ENCODE peak calls at places on chromosomes 12 and 14, in ten cellular contexts. J is ovary, F is adrenal gland, X is esophagus squamous epithelium, G is stomach, U is Peyer's patch, H is right lobe of liver, Y is endothelial cell of umbilical vein, W is uterus, I is A549. Q is an unnamed sample.

GRCh38 chr14:55097894-55098560 is 31.0 kb upstream of the LGALS3 start:
- DNase-seq in J (no peak), F (peak; percentile 35), X (no peak), G (peak; percentile 53), U (peak; percentile 82), H (peak; percentile 49), Y (no peak), W (no peak), I (no peak), Q (peak; percentile 72)

GRCh38 chr14:96176811-96177211 is 27.8 kb upstream of the BDKRB2 start:
- DNase-seq in J (peak; percentile 31), F (peak; percentile 19), X (no peak), G (no peak), U (no peak), H (no peak), Y (no peak), W (peak; percentile 72), I (no peak), Q (no peak)

GRCh38 chr12:49825971-49826421 is 2.2 kb downstream of the NCKAP5L start:
- DNase-seq in J (no peak), F (no peak), X (no peak), G (no peak), U (no peak), H (no peak), Y (no peak), W (no peak), I (no peak), Q (no peak)

GRCh38 chr12:104358353-104359003 is 54.9 kb downstream of the EID3 start:
- DNase-seq in J (peak; percentile 41), F (peak; percentile 66), X (no peak), G (peak; percentile 70), U (peak; percentile 89), H (peak; percentile 64), Y (peak; percentile 66), W (peak; percentile 49), I (peak; percentile 82), Q (peak; percentile 74)

GRCh38 chr12:108950991-108951739 is 69.7 kb downstream of the SVOP start:
- DNase-seq in J (peak; percentile 58), F (peak; percentile 48), X (no peak), G (peak; percentile 84), U (peak; percentile 89), H (peak; percentile 82), Y (peak; percentile 80), W (peak; percentile 69), I (peak; percentile 75), Q (peak; percentile 82)

GRCh38 chr12:107551434-107551833 is 134.2 kb upstream of the PWP1 start:
- DNase-seq in J (no peak), F (no peak), X (no peak), G (no peak), U (no peak), H (no peak), Y (no peak), W (no peak), I (no peak), Q (no peak)

GRCh38 chr12:30774599-30774998 is 19.8 kb upstream of the CAPRIN2 start:
- DNase-seq in J (no peak), F (no peak), X (no peak), G (no peak), U (no peak), H (no peak), Y (no peak), W (no peak), I (no peak), Q (no peak)

GRCh38 chr14:73746540-73747385 is 32.6 kb upstream of the PNMA1 start:
- DNase-seq in J (peak; percentile 27), F (no peak), X (no peak), G (no peak), U (no peak), H (no peak), Y (no peak), W (no peak), I (no peak), Q (no peak)

GRCh38 chr14:102811971-102812370 is 34.7 kb downstream of the TRAF3 start:
- DNase-seq in J (no peak), F (no peak), X (no peak), G (no peak), U (no peak), H (no peak), Y (no peak), W (no peak), I (no peak), Q (no peak)

GRCh38 chr14:77914073-77914721 is 114.3 kb downstream of the ADCK1 start:
- DNase-seq in J (no peak), F (no peak), X (no peak), G (no peak), U (no peak), H (no peak), Y (no peak), W (no peak), I (no peak), Q (no peak)

GRCh38 chr14:72903707-72904106 is 9.8 kb upstream of the DPF3 start:
- DNase-seq in J (peak; percentile 43), F (no peak), X (no peak), G (no peak), U (no peak), H (no peak), Y (no peak), W (no peak), I (no peak), Q (no peak)

GRCh38 chr12:104764225-104765073 is 193.6 kb downstream of the SLC41A2 start:
- DNase-seq in J (no peak), F (no peak), X (no peak), G (no peak), U (no peak), H (no peak), Y (no peak), W (no peak), I (no peak), Q (no peak)

DNA sequence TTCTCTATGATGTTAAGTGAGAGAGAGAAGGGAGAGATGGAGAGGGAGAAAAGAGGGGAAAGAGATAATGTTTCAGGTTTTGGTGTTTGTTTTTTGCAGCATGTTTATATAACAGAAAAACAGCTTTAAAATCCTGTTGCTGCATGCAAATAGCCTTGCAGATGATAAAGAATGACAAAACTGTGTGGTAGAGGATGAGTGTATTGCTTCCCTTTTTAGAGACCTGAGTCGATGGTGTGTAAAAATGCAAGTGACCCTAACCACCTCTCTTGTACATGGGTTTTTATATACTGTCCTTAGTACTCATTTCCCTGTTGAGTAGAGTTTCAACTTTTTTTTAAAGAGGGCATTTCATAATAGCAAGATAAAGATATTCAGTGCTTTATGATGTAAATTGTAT is 249.1 kb downstream of the AKAP6 start:
- DNase-seq in J (no peak), F (no peak), X (no peak), G (no peak), U (no peak), H (no peak), Y (no peak), W (no peak), I (no peak), Q (no peak)
- TF ChIP-seq POLR2A in J (no peak), F (no peak), X (no peak), G (no peak), U (no peak), H (no peak), Y (no peak), W (no peak), I (no peak), Q (no peak)

DNA sequence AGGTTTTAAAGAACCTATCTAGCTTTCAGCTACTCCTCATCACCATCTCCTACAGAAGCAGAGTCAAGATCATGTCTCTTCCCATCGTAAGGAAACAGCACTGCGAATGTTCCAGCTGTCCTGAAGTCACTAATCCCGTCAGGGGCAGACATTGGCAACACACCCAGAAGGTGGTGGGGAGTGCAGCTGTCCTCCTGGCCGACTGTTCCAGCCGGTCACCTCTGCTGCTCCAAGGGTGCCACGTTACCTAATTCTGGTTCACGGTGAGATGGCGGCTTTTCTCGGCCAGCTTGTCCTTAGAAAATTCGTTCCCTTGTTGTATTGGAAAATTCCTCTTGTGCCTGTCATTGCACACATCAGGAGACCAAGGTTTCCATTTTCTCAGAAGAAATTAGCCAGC is 196.2 kb downstream of the ZFP36L1 start:
- DNase-seq in J (no peak), F (no peak), X (no peak), G (no peak), U (no peak), H (peak; percentile 44), Y (no peak), W (no peak), I (no peak), Q (no peak)
- H3K27ac ChIP-seq in J (no peak overlapping the region), F (no peak overlapping the region), X (no peak overlapping the region), G (peak overlapping the region; percentile 11), U (peak overlapping the region; percentile 14), H (no peak overlapping the region), Y (no peak overlapping the region), W (peak overlapping the region; percentile 93), I (peak overlapping the region; percentile 94), Q (no peak overlapping the region)

GRCh38 chr12:32390572-32391219 is 8.7 kb upstream of the FGD4 start:
- DNase-seq in J (peak; percentile 64), F (peak; percentile 30), X (no peak), G (peak; percentile 57), U (peak; percentile 55), H (peak; percentile 48), Y (peak; percentile 14), W (no peak), I (peak; percentile 77), Q (peak; percentile 55)
- TF ChIP-seq POLR2A in J (no peak), F (no peak), X (no peak), G (no peak), U (peak; percentile 11), H (no peak), Y (no peak), W (no peak), I (no peak), Q (no peak)

GRCh38 chr12:53214221-53214620 is 7.2 kb upstream of the ITGB7 start:
- DNase-seq in J (no peak), F (no peak), X (no peak), G (no peak), U (no peak), H (no peak), Y (no peak), W (no peak), I (no peak), Q (no peak)

GRCh38 chr12:53211476-53212381 is 4.7 kb upstream of the ITGB7 start:
- DNase-seq in J (no peak), F (no peak), X (no peak), G (no peak), U (no peak), H (no peak), Y (no peak), W (peak; percentile 13), I (peak; percentile 48), Q (no peak)

GRCh38 chr12:53214687-53215455 is 7.8 kb upstream of the ITGB7 start:
- DNase-seq in J (no peak), F (no peak), X (no peak), G (no peak), U (no peak), H (peak; percentile 76), Y (peak; percentile 61), W (no peak), I (no peak), Q (peak; percentile 49)

GRCh38 chr12:53212931-53213330 is 5.9 kb upstream of the ITGB7 start:
- DNase-seq in J (no peak), F (no peak), X (no peak), G (no peak), U (no peak), H (no peak), Y (no peak), W (no peak), I (no peak), Q (peak; percentile 84)

DNA sequence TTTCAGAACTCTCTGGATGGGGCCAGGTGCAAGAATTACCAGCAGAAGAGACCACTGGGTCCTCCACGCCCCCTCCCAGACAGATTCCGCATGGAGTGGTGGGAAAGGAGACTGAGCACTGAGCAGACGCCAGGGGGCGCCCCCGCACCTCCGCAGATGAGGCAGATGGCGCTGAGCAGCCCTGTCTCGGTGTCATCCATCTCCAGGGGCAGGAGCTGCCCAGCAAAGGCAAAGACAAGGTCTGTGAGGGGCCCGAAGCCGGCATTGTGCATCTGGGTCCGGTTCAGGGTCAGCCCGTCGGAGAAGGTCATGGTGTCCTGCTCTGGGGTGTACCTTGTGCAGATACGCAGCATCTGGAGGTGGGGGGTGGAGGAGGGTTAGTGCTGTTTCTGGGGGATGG is 6.3 kb upstream of the ITGB7 start:
- DNase-seq in J (peak; percentile 88), F (peak; percentile 82), X (no peak), G (peak; percentile 84), U (peak; percentile 93), H (peak; percentile 85), Y (peak; percentile 69), W (peak; percentile 82), I (peak; percentile 81), Q (peak; percentile 96)
- H3K27ac ChIP-seq in J (no peak overlapping the region), F (no peak overlapping the region), X (peak overlapping the region; percentile 100), G (no peak overlapping the region), U (no peak overlapping the region), H (no peak overlapping the region), Y (no peak overlapping the region), W (no peak overlapping the region), I (no peak overlapping the region), Q (peak overlapping the region; percentile 57)

Q was measured in upper lobe of left lung.